ENCODE peak calls at places on chromosome 18, in ten cellular contexts. N, H, V, B, X, Z, D, E, Q and M are unnamed samples. For H3K9me3 and H3K4me1, the result is how much of the 10 kb centered on the place peaks cover.

GRCh38 chr18:21678897-21679296 is 25.7 kb downstream of the ABHD3 start:
- DNase-seq in N (no peak), H (no peak), V (no peak), B (no peak), X (no peak), Z (no peak), D (no peak), E (no peak), Q (peak), M (no peak)

GRCh38 chr18:34631071-34631470 is 79.0 kb upstream of the DTNA start:
- DNase-seq in N (no peak), H (no peak), V (no peak), B (no peak), X (no peak), Z (peak), D (no peak), E (no peak), Q (no peak), M (no peak)

GRCh38 chr18:677951-678363 is 20.5 kb downstream of the TYMS start:
- DNase-seq in N (no peak), H (no peak), V (no peak), B (no peak), X (no peak), Z (no peak), D (no peak), E (no peak), Q (no peak), M (no peak)

GRCh38 chr18:12479982-12480381 is 72.3 kb downstream of the PRELID3A start:
- DNase-seq in N (no peak), H (no peak), V (no peak), B (no peak), X (no peak), Z (no peak), D (no peak), E (no peak), Q (no peak), M (no peak)

GRCh38 chr18:8423051-8423558 is 186.1 kb upstream of the RAB12 start:
- DNase-seq in N (no peak), H (no peak), V (no peak), B (no peak), X (no peak), Z (no peak), D (no peak), E (no peak), Q (no peak), M (no peak)

GRCh38 chr18:62957885-62958472 is 242.6 kb downstream of the PHLPP1 start:
- DNase-seq in N (no peak), H (peak), V (no peak), B (no peak), X (no peak), Z (peak), D (no peak), E (peak), Q (peak), M (peak)

GRCh38 chr18:47036298-47036874 is 965 bp upstream of the ELOA2 start:
- DNase-seq in N (no peak), H (peak), V (no peak), B (no peak), X (no peak), Z (peak), D (no peak), E (no peak), Q (no peak), M (no peak)

GRCh38 chr18:38851526-38851925 is 1285.9 kb upstream of the CELF4 start:
- DNase-seq in N (no peak), H (no peak), V (no peak), B (no peak), X (no peak), Z (no peak), D (no peak), E (no peak), Q (no peak), M (no peak)

GRCh38 chr18:2316082-2316481 is 255.2 kb downstream of the METTL4 start:
- DNase-seq in N (no peak), H (no peak), V (no peak), B (no peak), X (no peak), Z (no peak), D (no peak), E (no peak), Q (no peak), M (no peak)

GRCh38 chr18:21129586-21130216 is 18.1 kb upstream of the ROCK1 start:
- DNase-seq in N (no peak), H (no peak), V (no peak), B (no peak), X (no peak), Z (no peak), D (no peak), E (no peak), Q (no peak), M (no peak)

GRCh38 chr18:74689251-74689650 is 91.6 kb downstream of the ZNF407 start:
- DNase-seq in N (no peak), H (no peak), V (no peak), B (no peak), X (no peak), Z (no peak), D (no peak), E (no peak), Q (no peak), M (no peak)

GRCh38 chr18:28112056-28112470 is 64.9 kb downstream of the CDH2 start:
- DNase-seq in N (no peak), H (peak), V (no peak), B (no peak), X (no peak), Z (no peak), D (no peak), E (no peak), Q (no peak), M (no peak)

GRCh38 chr18:33372442-33372841 is 68.1 kb downstream of the CCDC178 start:
- DNase-seq in N (no peak), H (no peak), V (no peak), B (no peak), X (no peak), Z (peak), D (no peak), E (no peak), Q (no peak), M (no peak)

GRCh38 chr18:5393779-5394178 is 98.3 kb upstream of the ZBTB14 start:
- DNase-seq in N (no peak), H (no peak), V (no peak), B (no peak), X (no peak), Z (no peak), D (no peak), E (no peak), Q (no peak), M (no peak)

GRCh38 chr18:40935423-40935822 is 1019.6 kb upstream of the PIK3C3 start:
- DNase-seq in N (no peak), H (no peak), V (no peak), B (no peak), X (peak), Z (peak), D (no peak), E (no peak), Q (peak), M (peak)

GRCh38 chr18:8207996-8208395 is 401.2 kb upstream of the RAB12 start:
- DNase-seq in N (no peak), H (no peak), V (no peak), B (no peak), X (no peak), Z (no peak), D (no peak), E (no peak), Q (no peak), M (no peak)

GRCh38 chr18:49708674-49709580 is 104.4 kb downstream of the ACAA2 start:
- DNase-seq in N (no peak), H (no peak), V (no peak), B (no peak), X (no peak), Z (no peak), D (no peak), E (no peak), Q (no peak), M (no peak)

DNA sequence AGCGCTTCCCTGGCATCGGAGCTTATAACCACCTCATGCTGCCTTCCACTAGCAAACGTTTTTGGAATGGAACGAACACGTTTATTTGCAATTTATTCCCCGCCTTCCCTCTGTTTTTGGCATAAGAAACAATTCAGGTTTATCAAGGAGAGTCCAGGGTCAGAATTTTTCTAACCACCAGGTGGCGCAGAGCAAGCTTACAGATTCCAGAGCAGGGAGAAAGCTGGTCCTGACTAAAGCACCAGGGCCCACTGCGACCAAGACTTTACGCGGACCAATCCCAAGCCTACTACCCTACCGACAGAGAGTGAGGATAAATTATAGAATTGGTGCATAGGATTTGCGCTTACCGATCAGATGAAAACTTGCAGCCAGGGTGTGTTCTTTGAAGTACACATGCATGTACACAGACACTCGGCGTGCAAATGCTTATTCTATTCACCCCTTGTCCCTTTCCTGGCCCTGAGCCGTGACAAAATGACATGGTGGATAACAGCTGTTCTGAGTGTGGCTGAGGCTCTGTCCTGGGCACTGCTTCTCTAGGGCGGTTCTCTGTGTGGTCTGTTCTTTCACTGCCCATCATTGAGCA is 34.7 kb downstream of the NAPG start:
- DNase-seq in N (peak), H (peak), V (peak), B (no peak), X (peak), Z (peak), D (peak), E (peak), Q (peak), M (peak)
- H3K27ac ChIP-seq in N (no peak), H (no peak), V (no peak), B (no peak), X (peak), Z (peak), D (no peak), E (no peak), Q (no peak), M (no peak)

GRCh38 chr18:78741381-78742340 is 238.0 kb upstream of the SALL3 start:
- DNase-seq in N (no peak), H (no peak), V (no peak), B (no peak), X (no peak), Z (peak), D (no peak), E (no peak), Q (no peak), M (no peak)
- H3K9me3 ChIP-seq in N (under half), H (under half), V (under half), B (under half), X (under half), Z (under half), D (under half), E (under half), Q (under half), M (under half)

GRCh38 chr18:77065221-77065981 is 67.2 kb downstream of the MBP start:
- DNase-seq in N (no peak), H (no peak), V (peak), B (no peak), X (peak), Z (no peak), D (no peak), E (peak), Q (peak), M (no peak)
- H3K4me1 ChIP-seq in N (under half), H (under half), V (under half), B (under half), X (half or more), Z (under half), D (under half), E (under half), Q (half or more), M (under half)

GRCh38 chr18:61825386-61825785 is 67.4 kb downstream of the RNF152 start:
- DNase-seq in N (no peak), H (no peak), V (no peak), B (no peak), X (no peak), Z (no peak), D (no peak), E (no peak), Q (no peak), M (no peak)
- H3K27ac ChIP-seq in N (no peak), H (no peak), V (no peak), B (no peak), X (no peak), Z (no peak), D (no peak), E (no peak), Q (no peak), M (no peak)